ENCODE peak calls at places on chromosomes 2 and 18, in six cellular contexts. One of them, this sample, is unnamed.

GRCh38 chr2:196101325-196101981 is 32.8 kb upstream of the DNAH7 start:
- DNase-seq in IMR-90: peak; percentile 74
- DNase-seq in HCT116: no peak
- DNase-seq in A549: no peak
- DNase-seq in GM12891: peak; percentile 27
- DNase-seq in uterus: peak; percentile 29
- DNase-seq in this sample: no peak

GRCh38 chr2:101038455-101039255 is 36.6 kb downstream of the RPL31 start:
- DNase-seq in GM12891: no peak
- DNase-seq in HCT116: peak; percentile 43
- DNase-seq in IMR-90: no peak
- DNase-seq in uterus: no peak
- DNase-seq in A549: peak; percentile 59
- DNase-seq in this sample: no peak

GRCh38 chr2:212935749-212936148 is 215.7 kb downstream of the IKZF2 start:
- DNase-seq in HCT116: no peak
- DNase-seq in IMR-90: peak; percentile 32
- DNase-seq in uterus: no peak
- DNase-seq in A549: no peak
- DNase-seq in GM12891: no peak
- DNase-seq in this sample: no peak

GRCh38 chr2:239014897-239015768 is 167.2 kb downstream of the TWIST2 start:
- DNase-seq in GM12891: no peak
- DNase-seq in A549: no peak
- DNase-seq in uterus: no peak
- DNase-seq in HCT116: no peak
- DNase-seq in IMR-90: no peak
- DNase-seq in this sample: no peak

GRCh38 chr2:24359701-24360049 is 661 bp downstream of the ITSN2 start:
- DNase-seq in A549: no peak
- DNase-seq in IMR-90: no peak
- DNase-seq in GM12891: no peak
- DNase-seq in HCT116: no peak
- DNase-seq in uterus: peak; percentile 38
- DNase-seq in this sample: no peak

GRCh38 chr2:8435608-8436007 is 246.2 kb upstream of the ID2 start:
- DNase-seq in HCT116: no peak
- DNase-seq in uterus: no peak
- DNase-seq in A549: no peak
- DNase-seq in GM12891: no peak
- DNase-seq in IMR-90: no peak
- DNase-seq in this sample: no peak

GRCh38 chr18:38250981-38251380 is 685.4 kb upstream of the CELF4 start:
- DNase-seq in GM12891: no peak
- DNase-seq in uterus: no peak
- DNase-seq in IMR-90: no peak
- DNase-seq in A549: no peak
- DNase-seq in HCT116: no peak
- DNase-seq in this sample: no peak

GRCh38 chr2:96551605-96552283 is 15.2 kb downstream of the ARID5A start:
- DNase-seq in A549: no peak
- DNase-seq in uterus: no peak
- DNase-seq in GM12891: no peak
- DNase-seq in HCT116: no peak
- DNase-seq in IMR-90: no peak
- DNase-seq in this sample: no peak

GRCh38 chr2:7492719-7493118 is 575.5 kb downstream of the RNF144A start:
- DNase-seq in uterus: no peak
- DNase-seq in IMR-90: no peak
- DNase-seq in GM12891: no peak
- DNase-seq in A549: no peak
- DNase-seq in HCT116: no peak
- DNase-seq in this sample: no peak

GRCh38 chr18:38690626-38691025 is 1125.0 kb upstream of the CELF4 start:
- DNase-seq in HCT116: no peak
- DNase-seq in IMR-90: no peak
- DNase-seq in uterus: no peak
- DNase-seq in A549: no peak
- DNase-seq in GM12891: no peak
- DNase-seq in this sample: no peak

GRCh38 chr18:8972116-8972515 is 130.4 kb upstream of the NDUFV2 start:
- DNase-seq in uterus: no peak
- DNase-seq in A549: no peak
- DNase-seq in HCT116: no peak
- DNase-seq in GM12891: no peak
- DNase-seq in IMR-90: no peak
- DNase-seq in this sample: no peak

GRCh38 chr2:46481541-46482193 is 2.3 kb downstream of the TMEM247 start:
- DNase-seq in HCT116: no peak
- DNase-seq in IMR-90: peak; percentile 94
- DNase-seq in uterus: no peak
- DNase-seq in GM12891: no peak
- DNase-seq in A549: peak; percentile 47
- DNase-seq in this sample: peak; percentile 36

GRCh38 chr18:70781860-70782453 is 493.1 kb downstream of the SOCS6 start:
- DNase-seq in IMR-90: peak; percentile 1
- DNase-seq in HCT116: peak; percentile 15
- DNase-seq in GM12891: peak; percentile 23
- DNase-seq in A549: peak; percentile 22
- DNase-seq in uterus: no peak
- DNase-seq in this sample: peak; percentile 6

GRCh38 chr2:3301001-3301400 is 76.6 kb downstream of the EIPR1 start:
- DNase-seq in IMR-90: peak; percentile 41
- DNase-seq in A549: no peak
- DNase-seq in HCT116: no peak
- DNase-seq in uterus: no peak
- DNase-seq in GM12891: no peak
- DNase-seq in this sample: no peak

GRCh38 chr2:72118951-72119350 is 28.7 kb downstream of the CYP26B1 start:
- DNase-seq in HCT116: no peak
- DNase-seq in GM12891: no peak
- DNase-seq in IMR-90: no peak
- DNase-seq in A549: no peak
- DNase-seq in uterus: no peak
- DNase-seq in this sample: no peak

GRCh38 chr18:51248685-51249084 is 51.2 kb upstream of the MEX3C start:
- DNase-seq in GM12891: no peak
- DNase-seq in uterus: no peak
- DNase-seq in HCT116: no peak
- DNase-seq in A549: no peak
- DNase-seq in IMR-90: no peak
- DNase-seq in this sample: no peak

DNA sequence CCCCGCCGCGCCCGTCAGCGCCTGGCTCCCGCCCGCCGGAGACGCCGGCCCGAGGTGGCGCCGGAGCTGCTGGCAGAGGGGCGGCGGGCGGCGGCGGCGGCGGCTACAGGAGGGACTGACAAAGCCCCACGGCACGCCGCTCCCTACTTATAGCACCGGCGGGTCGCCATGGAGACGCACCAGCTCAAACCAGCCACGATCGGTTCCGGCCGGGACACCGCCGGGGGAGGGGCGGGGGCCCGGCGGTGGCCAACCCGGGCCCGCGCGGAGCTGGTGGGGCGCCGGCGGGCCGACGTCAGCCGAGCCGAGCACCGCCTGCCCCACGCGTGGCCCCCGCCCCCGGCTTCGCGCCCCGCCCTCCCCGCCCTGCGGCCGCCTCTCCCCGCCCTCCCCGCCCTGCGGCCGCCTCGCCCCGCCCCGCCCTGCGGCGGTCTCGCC is at the start of gene ODC1:
- DNase-seq in IMR-90: peak; percentile 90
- DNase-seq in HCT116: peak; percentile 82
- DNase-seq in uterus: peak; percentile 94
- DNase-seq in GM12891: no peak
- DNase-seq in A549: peak; percentile 93
- DNase-seq in this sample: peak; percentile 90
- TF ChIP-seq POLR2A in IMR-90: peak; percentile 92
- TF ChIP-seq POLR2A in HCT116: peak; percentile 67
- TF ChIP-seq POLR2A in uterus: peak; percentile 43
- TF ChIP-seq POLR2A in GM12891: no peak
- TF ChIP-seq POLR2A in A549: peak; percentile 59
- TF ChIP-seq POLR2A in this sample: peak; percentile 84

GRCh38 chr2:216013080-216013909 is at the start of gene MREG:
- DNase-seq in HCT116: peak; percentile 57
- DNase-seq in GM12891: peak; percentile 78
- DNase-seq in uterus: peak; percentile 46
- DNase-seq in A549: peak; percentile 76
- DNase-seq in IMR-90: peak; percentile 61
- DNase-seq in this sample: peak; percentile 86
- TF ChIP-seq POLR2A in HCT116: no peak
- TF ChIP-seq POLR2A in GM12891: peak; percentile 36
- TF ChIP-seq POLR2A in uterus: no peak
- TF ChIP-seq POLR2A in A549: no peak
- TF ChIP-seq POLR2A in IMR-90: no peak
- TF ChIP-seq POLR2A in this sample: no peak

DNA sequence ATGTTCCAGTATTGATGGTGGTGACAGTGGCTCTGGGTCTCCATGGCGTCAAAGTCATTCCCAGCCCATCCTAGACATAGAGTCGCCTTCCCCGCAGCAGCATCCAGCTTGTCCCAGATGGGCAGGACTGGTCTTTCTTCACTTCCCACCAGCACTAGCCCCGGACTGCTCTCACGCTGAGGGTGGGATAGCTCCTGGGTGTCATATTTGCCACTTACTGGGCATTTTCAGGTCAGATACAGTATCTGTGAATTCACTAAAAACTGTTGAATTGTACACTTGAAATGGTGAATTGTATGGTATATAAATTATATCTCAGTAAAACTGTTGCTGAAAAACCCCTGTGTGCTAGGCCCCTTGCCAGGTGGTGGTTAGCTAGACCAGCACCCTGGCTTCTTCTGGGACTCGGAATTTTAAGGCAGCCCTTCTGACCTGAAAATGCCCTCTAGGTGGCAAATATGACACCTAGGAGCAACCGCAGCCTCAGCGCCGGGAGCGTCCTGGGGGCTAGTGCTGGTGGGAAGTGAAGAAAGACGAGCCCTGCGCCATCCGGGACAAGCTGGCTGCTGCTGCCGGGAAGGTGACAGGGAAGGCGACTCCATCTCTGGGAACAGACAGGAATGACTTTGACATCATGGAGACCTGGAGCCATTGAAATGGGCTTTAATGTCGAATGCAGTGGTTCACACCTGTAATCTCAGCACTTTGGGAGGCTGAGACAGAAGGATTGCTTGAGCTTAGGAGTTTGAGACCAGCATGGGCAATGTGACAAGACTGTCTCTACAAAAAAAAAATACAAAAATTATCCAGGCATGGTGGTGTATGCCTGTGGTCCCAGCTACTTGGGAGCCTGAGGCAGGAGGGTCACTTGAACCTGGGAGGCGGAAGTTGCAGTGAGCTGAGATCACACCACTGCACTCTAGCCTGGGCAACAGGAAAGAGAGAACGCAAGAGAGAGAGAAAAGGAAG is 56.2 kb downstream of the DDX1 start:
- DNase-seq in HCT116: no peak
- DNase-seq in GM12891: no peak
- DNase-seq in IMR-90: no peak
- DNase-seq in uterus: no peak
- DNase-seq in A549: no peak
- DNase-seq in this sample: no peak
- TF ChIP-seq POLR2A in HCT116: no peak
- TF ChIP-seq POLR2A in GM12891: no peak
- TF ChIP-seq POLR2A in IMR-90: no peak
- TF ChIP-seq POLR2A in uterus: no peak
- TF ChIP-seq POLR2A in A549: no peak
- TF ChIP-seq POLR2A in this sample: no peak

DNA sequence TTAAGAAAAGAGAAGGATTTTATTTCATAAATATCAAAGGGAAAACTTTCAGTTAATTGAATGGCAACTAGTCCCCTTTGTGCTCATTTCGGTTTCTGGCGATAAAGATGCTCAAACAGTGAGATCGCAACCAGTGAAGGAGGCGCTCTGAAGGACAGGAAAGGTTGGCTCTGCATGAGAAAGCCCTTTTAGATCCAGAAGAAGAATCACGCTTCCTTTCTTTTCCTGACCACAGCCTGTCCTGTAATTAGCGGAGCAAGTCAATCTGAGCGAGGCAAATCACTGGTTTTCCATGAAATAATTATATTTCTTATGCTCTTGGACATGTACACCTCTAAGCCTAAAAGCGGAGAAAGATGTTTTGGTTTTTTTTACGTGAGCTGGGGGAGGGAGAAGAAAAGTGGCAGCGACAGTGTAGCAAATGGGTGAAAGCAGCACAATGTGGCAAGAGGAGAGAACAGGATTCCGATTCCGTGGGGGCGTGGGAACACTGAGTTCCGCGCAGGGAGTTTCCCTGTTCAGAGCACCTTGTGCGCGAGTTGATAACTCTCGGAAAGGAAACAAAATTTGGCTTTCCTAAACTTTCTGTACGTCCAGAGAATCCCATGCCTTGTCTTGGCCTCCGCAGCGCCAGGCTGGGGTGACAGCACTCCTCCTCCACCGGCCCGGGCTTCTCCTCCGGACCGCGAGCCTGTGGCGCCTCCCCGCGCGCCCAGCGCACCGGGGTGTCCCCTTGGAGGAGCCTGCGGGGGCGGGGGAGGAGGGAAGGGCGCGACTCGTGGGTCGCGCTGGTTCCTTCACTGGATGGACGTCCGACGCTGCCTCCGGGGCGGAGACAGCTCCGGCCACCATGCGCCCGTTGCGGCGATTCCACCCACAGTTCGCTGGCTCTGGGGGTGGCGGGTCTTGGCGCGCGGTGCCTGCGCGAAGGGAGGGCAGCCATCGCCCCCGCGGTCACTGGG is 620 bp upstream of the SLC9A2 start:
- DNase-seq in IMR-90: no peak
- DNase-seq in HCT116: peak; percentile 18
- DNase-seq in GM12891: no peak
- DNase-seq in uterus: no peak
- DNase-seq in A549: peak; percentile 52
- DNase-seq in this sample: no peak
- TF ChIP-seq POLR2A in IMR-90: no peak
- TF ChIP-seq POLR2A in HCT116: no peak
- TF ChIP-seq POLR2A in GM12891: no peak
- TF ChIP-seq POLR2A in uterus: no peak
- TF ChIP-seq POLR2A in A549: peak; percentile 55
- TF ChIP-seq POLR2A in this sample: no peak

This sample was measured in H54.